ENCODE peak calls at places on chromosomes 4 and X, in seven cellular contexts. One of them, this sample, is unnamed.

GRCh38 chrX:16188687-16189086 is 21.4 kb downstream of the MAGEB17 start:
- DNase-seq in endothelial cell of umbilical vein: peak; percentile 60
- DNase-seq in NCI-H774: peak; percentile 72
- DNase-seq in MG63: no peak
- DNase-seq in uterus: no peak
- DNase-seq in frontal cortex: no peak
- DNase-seq in NCI-H1417: no peak
- DNase-seq in this sample: no peak

GRCh38 chr4:169664615-169665014 is 44.2 kb downstream of the CLCN3 start:
- DNase-seq in endothelial cell of umbilical vein: peak; percentile 72
- DNase-seq in NCI-H774: no peak
- DNase-seq in MG63: no peak
- DNase-seq in uterus: no peak
- DNase-seq in frontal cortex: no peak
- DNase-seq in NCI-H1417: no peak
- DNase-seq in this sample: no peak

GRCh38 chr4:77100234-77100633 is 24.4 kb upstream of the CCNI start:
- DNase-seq in endothelial cell of umbilical vein: peak; percentile 83
- DNase-seq in NCI-H774: no peak
- DNase-seq in MG63: no peak
- DNase-seq in uterus: no peak
- DNase-seq in frontal cortex: no peak
- DNase-seq in NCI-H1417: no peak
- DNase-seq in this sample: no peak

GRCh38 chr4:54318904-54319303 is 89.8 kb downstream of the PDGFRA start:
- DNase-seq in endothelial cell of umbilical vein: peak; percentile 46
- DNase-seq in NCI-H774: no peak
- DNase-seq in MG63: no peak
- DNase-seq in uterus: no peak
- DNase-seq in frontal cortex: no peak
- DNase-seq in NCI-H1417: peak; percentile 7
- DNase-seq in this sample: peak; percentile 26

GRCh38 chrX:72475338-72475737 is 97.3 kb downstream of the HDAC8 start:
- DNase-seq in endothelial cell of umbilical vein: no peak
- DNase-seq in NCI-H774: no peak
- DNase-seq in MG63: no peak
- DNase-seq in uterus: no peak
- DNase-seq in frontal cortex: no peak
- DNase-seq in NCI-H1417: no peak
- DNase-seq in this sample: no peak

GRCh38 chrX:70922776-70923473 is 8.0 kb downstream of the SLC7A3 start:
- DNase-seq in endothelial cell of umbilical vein: no peak
- DNase-seq in NCI-H774: no peak
- DNase-seq in MG63: no peak
- DNase-seq in uterus: no peak
- DNase-seq in frontal cortex: no peak
- DNase-seq in NCI-H1417: no peak
- DNase-seq in this sample: no peak

GRCh38 chrX:41558531-41558930 is 111.4 kb downstream of the NYX start:
- DNase-seq in endothelial cell of umbilical vein: peak; percentile 34
- DNase-seq in NCI-H774: no peak
- DNase-seq in MG63: no peak
- DNase-seq in uterus: no peak
- DNase-seq in frontal cortex: no peak
- DNase-seq in NCI-H1417: no peak
- DNase-seq in this sample: no peak

GRCh38 chr4:15696866-15697265 is 6.0 kb upstream of the BST1 start:
- DNase-seq in endothelial cell of umbilical vein: no peak
- DNase-seq in NCI-H774: no peak
- DNase-seq in MG63: no peak
- DNase-seq in uterus: no peak
- DNase-seq in frontal cortex: no peak
- DNase-seq in NCI-H1417: no peak
- DNase-seq in this sample: no peak

GRCh38 chr4:138634915-138635314 is 380.7 kb upstream of the NOCT start:
- DNase-seq in endothelial cell of umbilical vein: no peak
- DNase-seq in NCI-H774: no peak
- DNase-seq in MG63: no peak
- DNase-seq in uterus: no peak
- DNase-seq in frontal cortex: no peak
- DNase-seq in NCI-H1417: no peak
- DNase-seq in this sample: no peak

GRCh38 chrX:11757729-11758399 is at the start of gene MSL3:
- DNase-seq in endothelial cell of umbilical vein: peak; percentile 71
- DNase-seq in NCI-H774: peak; percentile 33
- DNase-seq in MG63: peak; percentile 80
- DNase-seq in uterus: no peak
- DNase-seq in frontal cortex: peak; percentile 71
- DNase-seq in NCI-H1417: peak; percentile 48
- DNase-seq in this sample: no peak

This sample was measured in SHP77 treated with DMSO at 0.1 percent for 48 hours.